ENCODE peak calls at places on chromosomes 7 and 10, in six cellular contexts. Z, S, E, L, Y and V are unnamed samples.

GRCh38 chr10:101848408-101848807 is 4.8 kb upstream of the KCNIP2 start:
- DNase-seq in Z (peak), S (no peak), E (peak), L (no peak), Y (no peak), V (no peak)

GRCh38 chr7:107051376-107051775 is 6.9 kb downstream of the PRKAR2B start:
- DNase-seq in Z (no peak), S (peak), E (no peak), L (no peak), Y (no peak), V (no peak)

GRCh38 chr7:11212816-11213215 is 239.1 kb downstream of the PHF14 start:
- DNase-seq in Z (peak), S (peak), E (peak), L (peak), Y (no peak), V (no peak)

GRCh38 chr10:98659951-98660350 is 213.2 kb upstream of the HPS1 start:
- DNase-seq in Z (no peak), S (no peak), E (no peak), L (no peak), Y (no peak), V (no peak)

GRCh38 chr10:91051834-91052233 is 130.9 kb upstream of the ANKRD1 start:
- DNase-seq in Z (peak), S (no peak), E (peak), L (no peak), Y (no peak), V (no peak)

GRCh38 chr10:79400567-79401004 is 44.8 kb downstream of the ZCCHC24 start:
- DNase-seq in Z (no peak), S (no peak), E (peak), L (no peak), Y (peak), V (no peak)

GRCh38 chr10:22363305-22363704 is 18.0 kb downstream of the SPAG6 start:
- DNase-seq in Z (no peak), S (no peak), E (no peak), L (no peak), Y (no peak), V (no peak)

GRCh38 chr10:114957673-114958072 is 19.7 kb downstream of the TRUB1 start:
- DNase-seq in Z (peak), S (peak), E (peak), L (no peak), Y (no peak), V (no peak)

GRCh38 chr10:7084255-7085005 is 326.4 kb downstream of the SFMBT2 start:
- DNase-seq in Z (no peak), S (no peak), E (no peak), L (no peak), Y (no peak), V (no peak)

GRCh38 chr7:30433082-30433481 is 45.5 kb downstream of the NOD1 start:
- DNase-seq in Z (peak), S (no peak), E (peak), L (peak), Y (no peak), V (peak)

GRCh38 chr10:6044060-6044459 is 18.1 kb downstream of the IL2RA start:
- DNase-seq in Z (no peak), S (no peak), E (no peak), L (no peak), Y (no peak), V (no peak)

GRCh38 chr7:28958235-28958945 is at the start of gene TRIL:
- DNase-seq in Z (peak), S (no peak), E (peak), L (peak), Y (no peak), V (no peak)

GRCh38 chr7:101941481-101942383 is 124.3 kb downstream of the CUX1 start:
- DNase-seq in Z (peak), S (peak), E (peak), L (no peak), Y (peak), V (no peak)

GRCh38 chr7:27177795-27178320 is 3.7 kb upstream of the HOXA10 start:
- DNase-seq in Z (no peak), S (no peak), E (no peak), L (no peak), Y (no peak), V (no peak)

GRCh38 chr10:97335188-97335619 is 675 bp upstream of the FRAT2 start:
- DNase-seq in Z (no peak), S (no peak), E (no peak), L (no peak), Y (no peak), V (no peak)

GRCh38 chr7:16754869-16755317 is 1.3 kb downstream of the TSPAN13 start:
- DNase-seq in Z (no peak), S (no peak), E (no peak), L (no peak), Y (no peak), V (no peak)

GRCh38 chr10:55370021-55370420 is 569.0 kb upstream of the PCDH15 start:
- DNase-seq in Z (peak), S (no peak), E (peak), L (no peak), Y (no peak), V (no peak)

GRCh38 chr7:91182819-91183405 is 81.3 kb upstream of the FZD1 start:
- DNase-seq in Z (peak), S (peak), E (peak), L (peak), Y (no peak), V (no peak)

GRCh38 chr7:220151-220841 is 27.9 kb downstream of the FAM20C start:
- DNase-seq in Z (no peak), S (peak), E (no peak), L (no peak), Y (peak), V (no peak)

GRCh38 chr10:68897336-68897741 is 3.8 kb upstream of the DDX50 start:
- DNase-seq in Z (peak), S (peak), E (peak), L (peak), Y (peak), V (no peak)

GRCh38 chr10:96719850-96720421 is 378 bp downstream of the PIK3AP1 start:
- DNase-seq in Z (no peak), S (no peak), E (no peak), L (no peak), Y (peak), V (peak)

GRCh38 chr7:70566659-70567058 is 565.3 kb upstream of the GALNT17 start:
- DNase-seq in Z (no peak), S (no peak), E (no peak), L (peak), Y (no peak), V (no peak)

GRCh38 chr7:137670521-137671064 is 176.2 kb downstream of the DGKI start:
- DNase-seq in Z (no peak), S (peak), E (peak), L (no peak), Y (no peak), V (no peak)

GRCh38 chr7:43140186-43140585 is 27.7 kb downstream of the HECW1 start:
- DNase-seq in Z (no peak), S (no peak), E (no peak), L (no peak), Y (no peak), V (no peak)

GRCh38 chr10:73220989-73221388 is 26.1 kb downstream of the DNAJC9 start:
- DNase-seq in Z (no peak), S (no peak), E (no peak), L (no peak), Y (no peak), V (no peak)

GRCh38 chr10:64007157-64007556 is 486.0 kb downstream of the REEP3 start:
- DNase-seq in Z (no peak), S (no peak), E (no peak), L (no peak), Y (no peak), V (no peak)

GRCh38 chr10:1015688-1016087 is 10.0 kb downstream of the IDI2 start:
- DNase-seq in Z (no peak), S (no peak), E (no peak), L (no peak), Y (no peak), V (no peak)

GRCh38 chr10:13505040-13505680 is 23.7 kb downstream of the BEND7 start:
- DNase-seq in Z (no peak), S (no peak), E (no peak), L (no peak), Y (no peak), V (no peak)

GRCh38 chr7:127365957-127366315 is 26.6 kb downstream of the ZNF800 start:
- DNase-seq in Z (no peak), S (no peak), E (no peak), L (no peak), Y (no peak), V (no peak)

GRCh38 chr7:144728556-144728955 is 107.3 kb downstream of the TPK1 start:
- DNase-seq in Z (peak), S (no peak), E (peak), L (no peak), Y (no peak), V (no peak)

GRCh38 chr7:113705439-113705838 is 213.4 kb downstream of the PPP1R3A start:
- DNase-seq in Z (no peak), S (no peak), E (no peak), L (no peak), Y (no peak), V (no peak)

GRCh38 chr7:2821842-2822507 is 22.1 kb downstream of the GNA12 start:
- DNase-seq in Z (peak), S (peak), E (peak), L (no peak), Y (peak), V (peak)

GRCh38 chr10:21724020-21724589 is 190.1 kb downstream of the MLLT10 start:
- DNase-seq in Z (peak), S (no peak), E (peak), L (no peak), Y (no peak), V (no peak)

GRCh38 chr7:117011419-117012260 is 58.3 kb downstream of the ST7 start:
- DNase-seq in Z (no peak), S (no peak), E (no peak), L (no peak), Y (no peak), V (no peak)

GRCh38 chr7:73701357-73701995 is 18.0 kb downstream of the STX1A start:
- DNase-seq in Z (peak), S (peak), E (peak), L (no peak), Y (peak), V (peak)

GRCh38 chr10:20622522-20623270 is 274.4 kb downstream of the NEBL start:
- DNase-seq in Z (peak), S (no peak), E (peak), L (peak), Y (no peak), V (no peak)

GRCh38 chr7:88757371-88757770 is 2.1 kb upstream of the ZNF804B start:
- DNase-seq in Z (no peak), S (no peak), E (no peak), L (no peak), Y (no peak), V (no peak)

GRCh38 chr7:88756806-88757205 is 2.7 kb upstream of the ZNF804B start:
- DNase-seq in Z (no peak), S (no peak), E (no peak), L (no peak), Y (no peak), V (no peak)

GRCh38 chr7:88759216-88759955 is at the start of gene ZNF804B:
- DNase-seq in Z (no peak), S (no peak), E (no peak), L (no peak), Y (no peak), V (no peak)

GRCh38 chr7:88759956-88760515 is 536 bp downstream of the ZNF804B start:
- DNase-seq in Z (no peak), S (no peak), E (no peak), L (no peak), Y (no peak), V (no peak)

GRCh38 chr7:88758355-88759215 is 915 bp upstream of the ZNF804B start:
- DNase-seq in Z (peak), S (no peak), E (peak), L (no peak), Y (peak), V (no peak)
- TF ChIP-seq CTCF in Z (no peak), S (no peak), E (no peak), L (no peak), Y (no peak), V (no peak)

DNA sequence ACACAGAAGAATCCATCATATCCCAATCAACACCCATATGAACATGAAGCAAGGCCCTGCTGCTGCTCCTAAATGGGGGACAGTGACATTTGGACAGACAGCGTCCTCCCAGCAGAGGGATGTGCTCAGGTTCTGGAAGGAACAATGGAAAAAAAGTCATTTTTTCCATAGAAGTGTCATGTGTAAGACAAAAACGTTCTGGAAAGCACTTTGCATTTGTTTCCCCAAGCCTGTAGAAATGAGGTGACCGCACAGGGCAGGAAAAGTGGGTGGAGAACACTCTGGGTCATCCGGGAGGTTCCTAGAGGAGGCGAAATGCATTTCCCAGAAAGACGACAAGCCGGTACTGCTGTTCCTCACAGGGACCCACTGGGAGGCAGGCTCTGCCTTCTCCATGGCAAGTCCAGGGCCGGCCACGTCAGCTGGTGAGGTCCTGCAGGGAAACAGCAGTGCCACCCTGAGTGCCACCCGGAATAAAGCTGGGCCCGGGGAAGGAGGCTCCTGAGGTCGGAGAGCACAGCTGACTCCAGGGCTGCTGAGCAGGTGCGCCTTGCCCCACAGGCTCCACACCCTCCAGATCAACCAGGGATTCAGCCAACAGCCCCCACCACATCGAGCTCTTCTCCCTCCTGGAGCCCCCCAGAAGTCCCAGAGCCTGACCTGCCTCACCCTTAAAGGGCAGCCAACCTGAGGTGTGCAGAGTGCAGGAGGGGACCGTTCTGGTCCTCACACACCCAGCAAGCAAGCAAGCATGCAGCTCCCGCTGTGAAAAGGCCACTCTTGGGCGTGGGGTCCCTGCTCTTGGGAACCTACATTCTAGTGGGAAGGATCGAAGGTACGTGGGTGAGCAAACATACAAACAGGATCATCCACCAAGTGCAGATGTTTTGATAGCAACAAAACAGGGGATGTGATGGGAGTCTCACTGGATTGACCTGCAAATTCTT is 28.8 kb upstream of the INPP5A start:
- DNase-seq in Z (no peak), S (no peak), E (no peak), L (no peak), Y (no peak), V (no peak)
- TF ChIP-seq CTCF in Z (no peak), S (no peak), E (no peak), L (peak), Y (no peak), V (no peak)

GRCh38 chr10:89657302-89657701 is 12.3 kb upstream of the PANK1 start:
- DNase-seq in Z (no peak), S (no peak), E (no peak), L (no peak), Y (no peak), V (no peak)
- TF ChIP-seq CTCF in Z (no peak), S (no peak), E (no peak), L (no peak), Y (no peak), V (no peak)

GRCh38 chr7:93804726-93805125 is 85.8 kb downstream of the TFPI2 start:
- DNase-seq in Z (no peak), S (no peak), E (no peak), L (no peak), Y (no peak), V (no peak)

DNA sequence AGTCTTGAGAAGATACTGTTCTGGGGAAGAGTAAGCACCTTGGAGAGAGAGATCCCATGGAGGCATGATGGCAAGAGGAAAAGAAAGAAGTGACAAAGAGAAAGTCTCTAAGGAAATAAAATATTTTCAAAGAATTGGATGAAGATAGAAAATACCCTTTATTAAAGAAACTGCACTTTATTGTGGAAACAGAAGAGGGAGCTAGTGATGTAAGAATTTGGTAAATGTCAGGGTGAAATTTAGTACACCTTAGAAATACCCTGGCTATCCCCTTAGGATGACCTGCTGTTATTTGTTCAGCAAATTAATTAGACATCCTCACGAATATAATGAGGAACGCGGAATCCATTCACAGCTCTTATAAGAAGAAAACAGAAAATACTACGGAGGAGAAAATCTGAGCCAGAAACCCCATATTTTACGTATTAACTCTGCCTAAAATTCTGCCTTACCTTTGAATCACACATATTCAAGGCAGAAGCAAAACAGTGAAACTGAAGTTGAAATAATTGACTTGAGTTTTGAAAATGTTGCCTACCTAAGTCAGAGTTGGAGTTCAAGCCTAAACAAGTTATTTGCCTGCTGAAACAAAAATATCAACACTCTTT is 90.7 kb downstream of the TFPI2 start:
- DNase-seq in Z (peak), S (no peak), E (peak), L (no peak), Y (no peak), V (no peak)
- TF ChIP-seq CTCF in Z (peak), S (peak), E (peak), L (peak), Y (no peak), V (no peak)